ENCODE peak calls at places on chromosomes 12 and 14, in four cellular contexts. Z, N, C and J are unnamed samples.

GRCh38 chr14:57634335-57634734 is 140.7 kb upstream of the CCDC198 start:
- DNase-seq in Z (peak), N (no peak), C (no peak), J (no peak)

GRCh38 chr12:954736-955135 is 5.2 kb upstream of the RAD52 start:
- DNase-seq in Z (no peak), N (peak), C (no peak), J (no peak)

GRCh38 chr14:61452452-61452851 is 131.1 kb downstream of the PRKCH start:
- DNase-seq in Z (no peak), N (no peak), C (no peak), J (no peak)

GRCh38 chr14:101412741-101413140 is 148.6 kb upstream of the DIO3 start:
- DNase-seq in Z (peak), N (no peak), C (no peak), J (no peak)

GRCh38 chr14:36647827-36648753 is 13.6 kb upstream of the PAX9 start:
- DNase-seq in Z (peak), N (peak), C (no peak), J (no peak)

GRCh38 chr12:109130755-109131521 is 14.6 kb downstream of the ACACB start:
- DNase-seq in Z (no peak), N (no peak), C (no peak), J (no peak)

GRCh38 chr14:31777312-31777711 is 216.1 kb downstream of the NUBPL start:
- DNase-seq in Z (no peak), N (no peak), C (no peak), J (no peak)

GRCh38 chr12:120445911-120446909 is at the start of the genes GATC and TRIAP1:
- DNase-seq in Z (peak), N (peak), C (peak), J (peak)

DNA sequence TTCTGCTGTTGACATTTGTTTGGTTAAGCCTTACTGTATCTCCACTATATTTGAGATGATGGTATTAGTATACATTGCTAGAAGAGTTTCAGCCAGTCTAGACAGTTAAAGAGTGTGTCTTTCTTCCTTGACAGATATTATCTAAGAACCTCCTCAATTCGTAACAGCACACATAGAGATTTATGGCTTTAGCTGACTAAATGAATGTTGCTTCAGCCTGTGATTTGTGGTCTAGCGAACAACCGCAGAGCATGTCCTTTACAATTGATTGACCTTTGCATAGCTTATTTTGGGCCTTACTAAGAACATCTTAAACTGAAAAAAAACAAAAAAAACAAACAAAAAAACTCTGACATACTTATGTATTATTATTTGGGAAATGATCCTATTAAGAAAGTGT is 122.2 kb downstream of the DAAM1 start:
- DNase-seq in Z (no peak), N (peak), C (no peak), J (no peak)
- TF ChIP-seq CTCF in Z (no peak), N (no peak), C (no peak), J (no peak)

GRCh38 chr12:2385529-2385928 is 332.7 kb downstream of the CACNA1C start:
- DNase-seq in Z (no peak), N (no peak), C (no peak), J (no peak)
- TF ChIP-seq CTCF in Z (no peak), N (no peak), C (no peak), J (no peak)

DNA sequence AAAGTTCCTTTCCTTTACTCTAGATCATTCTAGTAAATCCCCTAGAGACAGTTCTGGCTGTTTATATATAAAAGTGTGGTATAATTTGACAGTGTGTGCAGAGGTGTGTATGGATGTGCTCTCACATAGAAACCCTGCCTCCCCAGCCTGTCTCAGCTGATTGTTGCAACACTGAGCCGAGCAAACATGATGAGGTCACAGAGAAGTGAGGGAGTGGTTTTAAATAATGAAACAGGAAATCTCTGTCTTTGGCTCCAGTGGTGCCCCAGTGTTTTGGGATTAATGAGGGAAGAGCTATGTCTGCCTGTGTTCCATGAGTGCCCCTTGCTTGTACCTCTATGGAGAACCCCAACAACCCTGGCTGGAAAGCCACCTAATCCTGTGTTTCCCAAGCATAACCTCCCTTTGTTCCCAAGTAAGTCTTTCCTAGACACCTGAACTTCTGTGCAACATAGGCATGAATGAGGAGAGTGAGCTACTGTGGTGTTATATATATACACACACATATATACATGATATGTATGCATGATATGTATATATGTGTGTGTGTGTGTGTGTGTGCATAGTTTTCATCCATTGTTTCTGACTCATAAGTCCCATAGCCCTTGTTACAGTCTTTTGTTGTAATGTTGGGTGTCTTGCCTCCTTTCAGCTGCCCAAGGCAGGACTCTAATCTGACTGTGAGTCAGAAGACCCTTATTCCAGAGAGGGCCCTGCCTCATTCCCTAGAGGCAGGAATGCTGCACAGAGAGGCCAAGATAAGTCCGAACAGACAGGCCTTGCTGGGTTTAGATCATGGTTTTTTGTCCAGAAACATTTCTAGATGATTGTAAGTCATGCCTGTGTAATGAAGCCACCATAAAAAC is 18.0 kb downstream of the TRAF3 start:
- DNase-seq in Z (peak), N (peak), C (no peak), J (peak)
- TF ChIP-seq CTCF in Z (no peak), N (peak), C (no peak), J (peak)

GRCh38 chr12:103780992-103781391 is 60.0 kb downstream of the NT5DC3 start:
- DNase-seq in Z (no peak), N (no peak), C (no peak), J (no peak)
- TF ChIP-seq CTCF in Z (no peak), N (no peak), C (no peak), J (no peak)

GRCh38 chr12:54025507-54026393 is 2.5 kb upstream of the HOXC6 start:
- DNase-seq in Z (no peak), N (no peak), C (no peak), J (no peak)
- TF ChIP-seq CTCF in Z (no peak), N (no peak), C (no peak), J (no peak)